ENCODE peak calls at places on chromosomes 1 and 21, in nine cellular contexts. One of them, this sample, is unnamed.

GRCh38 chr1:209513226-209513625 is 70.3 kb upstream of the CAMK1G start:
- DNase-seq in substantia nigra: no peak
- DNase-seq in Caki2: peak
- DNase-seq in activated CD4-positive, alpha-beta T cell treated with anti-CD3 and anti-CD28 coated beads, Interleukin-2, amount 50 U/mL, for 1 hour: no peak
- DNase-seq in NCI-H446 treated with DMSO at 0.1 percent for 48 hours: peak
- DNase-seq in HAP-1: peak
- DNase-seq in uterus: no peak
- DNase-seq in NCI-H1694 treated with DMSO at 0.1 percent for 48 hours: peak
- DNase-seq in AG04450: no peak
- DNase-seq in this sample: peak

GRCh38 chr1:154154534-154155181 is at the start of gene NUP210L:
- DNase-seq in Caki2: no peak
- DNase-seq in HAP-1: no peak
- DNase-seq in uterus: peak
- DNase-seq in AG04450: peak
- DNase-seq in NCI-H1694 treated with DMSO at 0.1 percent for 48 hours: no peak
- DNase-seq in substantia nigra: peak
- DNase-seq in NCI-H446 treated with DMSO at 0.1 percent for 48 hours: no peak
- DNase-seq in activated CD4-positive, alpha-beta T cell treated with anti-CD3 and anti-CD28 coated beads, Interleukin-2, amount 50 U/mL, for 1 hour: no peak
- DNase-seq in this sample: no peak

GRCh38 chr1:53328009-53328489 is at the start of gene LRP8:
- DNase-seq in Caki2: peak
- DNase-seq in AG04450: peak
- DNase-seq in HAP-1: peak
- DNase-seq in uterus: peak
- DNase-seq in NCI-H1694 treated with DMSO at 0.1 percent for 48 hours: no peak
- DNase-seq in NCI-H446 treated with DMSO at 0.1 percent for 48 hours: peak
- DNase-seq in substantia nigra: peak
- DNase-seq in activated CD4-positive, alpha-beta T cell treated with anti-CD3 and anti-CD28 coated beads, Interleukin-2, amount 50 U/mL, for 1 hour: peak
- DNase-seq in this sample: no peak

GRCh38 chr21:42818328-42818749 is 61.0 kb downstream of the WDR4 start:
- DNase-seq in Caki2: peak
- DNase-seq in NCI-H446 treated with DMSO at 0.1 percent for 48 hours: peak
- DNase-seq in AG04450: no peak
- DNase-seq in HAP-1: no peak
- DNase-seq in activated CD4-positive, alpha-beta T cell treated with anti-CD3 and anti-CD28 coated beads, Interleukin-2, amount 50 U/mL, for 1 hour: peak
- DNase-seq in substantia nigra: no peak
- DNase-seq in NCI-H1694 treated with DMSO at 0.1 percent for 48 hours: peak
- DNase-seq in uterus: peak
- DNase-seq in this sample: peak

GRCh38 chr21:15774590-15774989 is 44.8 kb downstream of the USP25 start:
- DNase-seq in HAP-1: no peak
- DNase-seq in AG04450: no peak
- DNase-seq in NCI-H1694 treated with DMSO at 0.1 percent for 48 hours: no peak
- DNase-seq in Caki2: no peak
- DNase-seq in activated CD4-positive, alpha-beta T cell treated with anti-CD3 and anti-CD28 coated beads, Interleukin-2, amount 50 U/mL, for 1 hour: no peak
- DNase-seq in NCI-H446 treated with DMSO at 0.1 percent for 48 hours: no peak
- DNase-seq in substantia nigra: no peak
- DNase-seq in uterus: no peak
- DNase-seq in this sample: no peak

GRCh38 chr1:210292276-210292851 is 36.3 kb upstream of the HHAT start:
- DNase-seq in NCI-H446 treated with DMSO at 0.1 percent for 48 hours: peak
- DNase-seq in activated CD4-positive, alpha-beta T cell treated with anti-CD3 and anti-CD28 coated beads, Interleukin-2, amount 50 U/mL, for 1 hour: peak
- DNase-seq in NCI-H1694 treated with DMSO at 0.1 percent for 48 hours: peak
- DNase-seq in HAP-1: peak
- DNase-seq in substantia nigra: no peak
- DNase-seq in AG04450: no peak
- DNase-seq in uterus: peak
- DNase-seq in Caki2: no peak
- DNase-seq in this sample: peak

GRCh38 chr1:246035060-246035531 is 472.0 kb downstream of the SMYD3 start:
- DNase-seq in AG04450: no peak
- DNase-seq in NCI-H1694 treated with DMSO at 0.1 percent for 48 hours: peak
- DNase-seq in NCI-H446 treated with DMSO at 0.1 percent for 48 hours: no peak
- DNase-seq in HAP-1: no peak
- DNase-seq in activated CD4-positive, alpha-beta T cell treated with anti-CD3 and anti-CD28 coated beads, Interleukin-2, amount 50 U/mL, for 1 hour: no peak
- DNase-seq in uterus: no peak
- DNase-seq in substantia nigra: no peak
- DNase-seq in Caki2: no peak
- DNase-seq in this sample: no peak

GRCh38 chr1:168637350-168637991 is 61.1 kb downstream of the XCL1 start:
- DNase-seq in Caki2: peak
- DNase-seq in substantia nigra: no peak
- DNase-seq in activated CD4-positive, alpha-beta T cell treated with anti-CD3 and anti-CD28 coated beads, Interleukin-2, amount 50 U/mL, for 1 hour: no peak
- DNase-seq in AG04450: no peak
- DNase-seq in NCI-H1694 treated with DMSO at 0.1 percent for 48 hours: peak
- DNase-seq in HAP-1: peak
- DNase-seq in NCI-H446 treated with DMSO at 0.1 percent for 48 hours: peak
- DNase-seq in uterus: no peak
- DNase-seq in this sample: no peak

GRCh38 chr1:9448132-9449105 is 90.8 kb upstream of the SLC25A33 start:
- DNase-seq in Caki2: peak
- DNase-seq in substantia nigra: no peak
- DNase-seq in activated CD4-positive, alpha-beta T cell treated with anti-CD3 and anti-CD28 coated beads, Interleukin-2, amount 50 U/mL, for 1 hour: no peak
- DNase-seq in AG04450: no peak
- DNase-seq in NCI-H1694 treated with DMSO at 0.1 percent for 48 hours: no peak
- DNase-seq in uterus: no peak
- DNase-seq in NCI-H446 treated with DMSO at 0.1 percent for 48 hours: no peak
- DNase-seq in HAP-1: no peak
- DNase-seq in this sample: no peak

GRCh38 chr1:35544976-35545375 is 12.2 kb downstream of the KIAA0319L start:
- DNase-seq in substantia nigra: no peak
- DNase-seq in NCI-H446 treated with DMSO at 0.1 percent for 48 hours: no peak
- DNase-seq in uterus: no peak
- DNase-seq in AG04450: no peak
- DNase-seq in NCI-H1694 treated with DMSO at 0.1 percent for 48 hours: peak
- DNase-seq in HAP-1: peak
- DNase-seq in activated CD4-positive, alpha-beta T cell treated with anti-CD3 and anti-CD28 coated beads, Interleukin-2, amount 50 U/mL, for 1 hour: peak
- DNase-seq in Caki2: peak
- DNase-seq in this sample: no peak

GRCh38 chr1:17759114-17759513 is 4.0 kb downstream of the ACTL8 start:
- DNase-seq in substantia nigra: no peak
- DNase-seq in AG04450: no peak
- DNase-seq in Caki2: peak
- DNase-seq in HAP-1: no peak
- DNase-seq in NCI-H1694 treated with DMSO at 0.1 percent for 48 hours: no peak
- DNase-seq in NCI-H446 treated with DMSO at 0.1 percent for 48 hours: no peak
- DNase-seq in activated CD4-positive, alpha-beta T cell treated with anti-CD3 and anti-CD28 coated beads, Interleukin-2, amount 50 U/mL, for 1 hour: no peak
- DNase-seq in uterus: no peak
- DNase-seq in this sample: no peak

GRCh38 chr1:112840631-112841624 is 115.1 kb downstream of the SLC16A1 start:
- DNase-seq in activated CD4-positive, alpha-beta T cell treated with anti-CD3 and anti-CD28 coated beads, Interleukin-2, amount 50 U/mL, for 1 hour: no peak
- DNase-seq in NCI-H446 treated with DMSO at 0.1 percent for 48 hours: no peak
- DNase-seq in NCI-H1694 treated with DMSO at 0.1 percent for 48 hours: no peak
- DNase-seq in HAP-1: peak
- DNase-seq in uterus: no peak
- DNase-seq in substantia nigra: no peak
- DNase-seq in Caki2: no peak
- DNase-seq in AG04450: no peak
- DNase-seq in this sample: no peak

GRCh38 chr1:210123924-210124589 is 108.5 kb upstream of the SERTAD4 start:
- DNase-seq in NCI-H446 treated with DMSO at 0.1 percent for 48 hours: no peak
- DNase-seq in NCI-H1694 treated with DMSO at 0.1 percent for 48 hours: no peak
- DNase-seq in activated CD4-positive, alpha-beta T cell treated with anti-CD3 and anti-CD28 coated beads, Interleukin-2, amount 50 U/mL, for 1 hour: no peak
- DNase-seq in HAP-1: peak
- DNase-seq in Caki2: peak
- DNase-seq in AG04450: peak
- DNase-seq in uterus: no peak
- DNase-seq in substantia nigra: no peak
- DNase-seq in this sample: peak

GRCh38 chr1:76154213-76154956 is 79.8 kb downstream of the ST6GALNAC3 start:
- DNase-seq in NCI-H446 treated with DMSO at 0.1 percent for 48 hours: peak
- DNase-seq in uterus: peak
- DNase-seq in AG04450: peak
- DNase-seq in NCI-H1694 treated with DMSO at 0.1 percent for 48 hours: peak
- DNase-seq in substantia nigra: peak
- DNase-seq in activated CD4-positive, alpha-beta T cell treated with anti-CD3 and anti-CD28 coated beads, Interleukin-2, amount 50 U/mL, for 1 hour: peak
- DNase-seq in Caki2: peak
- DNase-seq in HAP-1: peak
- DNase-seq in this sample: peak

GRCh38 chr1:220511183-220511582 is 16.8 kb upstream of the MARK1 start:
- DNase-seq in HAP-1: no peak
- DNase-seq in NCI-H446 treated with DMSO at 0.1 percent for 48 hours: no peak
- DNase-seq in substantia nigra: no peak
- DNase-seq in NCI-H1694 treated with DMSO at 0.1 percent for 48 hours: no peak
- DNase-seq in Caki2: no peak
- DNase-seq in uterus: no peak
- DNase-seq in AG04450: no peak
- DNase-seq in activated CD4-positive, alpha-beta T cell treated with anti-CD3 and anti-CD28 coated beads, Interleukin-2, amount 50 U/mL, for 1 hour: no peak
- DNase-seq in this sample: no peak

GRCh38 chr1:153631047-153632022 is 2.5 kb upstream of the CHTOP start:
- DNase-seq in AG04450: no peak
- DNase-seq in substantia nigra: no peak
- DNase-seq in activated CD4-positive, alpha-beta T cell treated with anti-CD3 and anti-CD28 coated beads, Interleukin-2, amount 50 U/mL, for 1 hour: no peak
- DNase-seq in NCI-H1694 treated with DMSO at 0.1 percent for 48 hours: no peak
- DNase-seq in Caki2: no peak
- DNase-seq in HAP-1: no peak
- DNase-seq in uterus: no peak
- DNase-seq in NCI-H446 treated with DMSO at 0.1 percent for 48 hours: no peak
- DNase-seq in this sample: no peak

GRCh38 chr1:169546087-169546995 is 39.9 kb downstream of the F5 start:
- DNase-seq in activated CD4-positive, alpha-beta T cell treated with anti-CD3 and anti-CD28 coated beads, Interleukin-2, amount 50 U/mL, for 1 hour: peak
- DNase-seq in HAP-1: peak
- DNase-seq in uterus: peak
- DNase-seq in substantia nigra: peak
- DNase-seq in NCI-H446 treated with DMSO at 0.1 percent for 48 hours: peak
- DNase-seq in NCI-H1694 treated with DMSO at 0.1 percent for 48 hours: peak
- DNase-seq in AG04450: peak
- DNase-seq in Caki2: peak
- DNase-seq in this sample: peak

GRCh38 chr1:54488831-54489626 is 59.0 kb upstream of the ACOT11 start:
- DNase-seq in substantia nigra: peak
- DNase-seq in Caki2: peak
- DNase-seq in uterus: peak
- DNase-seq in NCI-H1694 treated with DMSO at 0.1 percent for 48 hours: peak
- DNase-seq in HAP-1: peak
- DNase-seq in AG04450: peak
- DNase-seq in NCI-H446 treated with DMSO at 0.1 percent for 48 hours: peak
- DNase-seq in activated CD4-positive, alpha-beta T cell treated with anti-CD3 and anti-CD28 coated beads, Interleukin-2, amount 50 U/mL, for 1 hour: peak
- DNase-seq in this sample: peak

GRCh38 chr1:207366022-207366421 is 44.5 kb downstream of the CD55 start:
- DNase-seq in Caki2: no peak
- DNase-seq in NCI-H446 treated with DMSO at 0.1 percent for 48 hours: no peak
- DNase-seq in AG04450: peak
- DNase-seq in uterus: no peak
- DNase-seq in substantia nigra: no peak
- DNase-seq in activated CD4-positive, alpha-beta T cell treated with anti-CD3 and anti-CD28 coated beads, Interleukin-2, amount 50 U/mL, for 1 hour: no peak
- DNase-seq in NCI-H1694 treated with DMSO at 0.1 percent for 48 hours: no peak
- DNase-seq in HAP-1: no peak
- DNase-seq in this sample: no peak

GRCh38 chr1:205144751-205145150 is 23.0 kb upstream of the RBBP5 start:
- DNase-seq in AG04450: peak
- DNase-seq in Caki2: no peak
- DNase-seq in HAP-1: peak
- DNase-seq in activated CD4-positive, alpha-beta T cell treated with anti-CD3 and anti-CD28 coated beads, Interleukin-2, amount 50 U/mL, for 1 hour: no peak
- DNase-seq in NCI-H446 treated with DMSO at 0.1 percent for 48 hours: no peak
- DNase-seq in substantia nigra: no peak
- DNase-seq in NCI-H1694 treated with DMSO at 0.1 percent for 48 hours: no peak
- DNase-seq in uterus: no peak
- DNase-seq in this sample: no peak

GRCh38 chr1:154459044-154459443 is 43.0 kb upstream of the TDRD10 start:
- DNase-seq in HAP-1: no peak
- DNase-seq in Caki2: no peak
- DNase-seq in AG04450: no peak
- DNase-seq in substantia nigra: no peak
- DNase-seq in uterus: no peak
- DNase-seq in NCI-H446 treated with DMSO at 0.1 percent for 48 hours: no peak
- DNase-seq in activated CD4-positive, alpha-beta T cell treated with anti-CD3 and anti-CD28 coated beads, Interleukin-2, amount 50 U/mL, for 1 hour: no peak
- DNase-seq in NCI-H1694 treated with DMSO at 0.1 percent for 48 hours: no peak
- DNase-seq in this sample: no peak

GRCh38 chr1:221858758-221859157 is 116.9 kb upstream of the DUSP10 start:
- DNase-seq in HAP-1: no peak
- DNase-seq in Caki2: no peak
- DNase-seq in substantia nigra: no peak
- DNase-seq in AG04450: peak
- DNase-seq in NCI-H1694 treated with DMSO at 0.1 percent for 48 hours: no peak
- DNase-seq in NCI-H446 treated with DMSO at 0.1 percent for 48 hours: peak
- DNase-seq in activated CD4-positive, alpha-beta T cell treated with anti-CD3 and anti-CD28 coated beads, Interleukin-2, amount 50 U/mL, for 1 hour: no peak
- DNase-seq in uterus: no peak
- DNase-seq in this sample: no peak

GRCh38 chr1:107965112-107965991 is at the start of gene VAV3:
- DNase-seq in HAP-1: peak
- DNase-seq in AG04450: no peak
- DNase-seq in activated CD4-positive, alpha-beta T cell treated with anti-CD3 and anti-CD28 coated beads, Interleukin-2, amount 50 U/mL, for 1 hour: peak
- DNase-seq in uterus: peak
- DNase-seq in Caki2: no peak
- DNase-seq in NCI-H446 treated with DMSO at 0.1 percent for 48 hours: peak
- DNase-seq in NCI-H1694 treated with DMSO at 0.1 percent for 48 hours: peak
- DNase-seq in substantia nigra: peak
- DNase-seq in this sample: no peak

GRCh38 chr21:38729745-38730401 is 75.9 kb upstream of the ETS2 start:
- DNase-seq in substantia nigra: no peak
- DNase-seq in Caki2: no peak
- DNase-seq in NCI-H446 treated with DMSO at 0.1 percent for 48 hours: no peak
- DNase-seq in activated CD4-positive, alpha-beta T cell treated with anti-CD3 and anti-CD28 coated beads, Interleukin-2, amount 50 U/mL, for 1 hour: no peak
- DNase-seq in uterus: no peak
- DNase-seq in AG04450: no peak
- DNase-seq in NCI-H1694 treated with DMSO at 0.1 percent for 48 hours: no peak
- DNase-seq in HAP-1: no peak
- DNase-seq in this sample: no peak

GRCh38 chr1:247212012-247212411 is 40.2 kb upstream of the ZNF124 start:
- DNase-seq in HAP-1: no peak
- DNase-seq in Caki2: no peak
- DNase-seq in uterus: no peak
- DNase-seq in AG04450: no peak
- DNase-seq in NCI-H446 treated with DMSO at 0.1 percent for 48 hours: no peak
- DNase-seq in substantia nigra: no peak
- DNase-seq in activated CD4-positive, alpha-beta T cell treated with anti-CD3 and anti-CD28 coated beads, Interleukin-2, amount 50 U/mL, for 1 hour: no peak
- DNase-seq in NCI-H1694 treated with DMSO at 0.1 percent for 48 hours: no peak
- DNase-seq in this sample: no peak

GRCh38 chr1:76881726-76882125 is 14.4 kb downstream of the ST6GALNAC5 start:
- DNase-seq in AG04450: no peak
- DNase-seq in uterus: no peak
- DNase-seq in HAP-1: no peak
- DNase-seq in Caki2: no peak
- DNase-seq in substantia nigra: no peak
- DNase-seq in activated CD4-positive, alpha-beta T cell treated with anti-CD3 and anti-CD28 coated beads, Interleukin-2, amount 50 U/mL, for 1 hour: no peak
- DNase-seq in NCI-H446 treated with DMSO at 0.1 percent for 48 hours: no peak
- DNase-seq in NCI-H1694 treated with DMSO at 0.1 percent for 48 hours: no peak
- DNase-seq in this sample: no peak

GRCh38 chr1:181149326-181150000 is 61.0 kb downstream of the IER5 start:
- DNase-seq in NCI-H446 treated with DMSO at 0.1 percent for 48 hours: no peak
- DNase-seq in HAP-1: no peak
- DNase-seq in Caki2: no peak
- DNase-seq in activated CD4-positive, alpha-beta T cell treated with anti-CD3 and anti-CD28 coated beads, Interleukin-2, amount 50 U/mL, for 1 hour: peak
- DNase-seq in substantia nigra: no peak
- DNase-seq in AG04450: no peak
- DNase-seq in uterus: no peak
- DNase-seq in NCI-H1694 treated with DMSO at 0.1 percent for 48 hours: no peak
- DNase-seq in this sample: no peak

GRCh38 chr21:30463713-30464112 is 16.5 kb downstream of the KRTAP19-1 start:
- DNase-seq in substantia nigra: no peak
- DNase-seq in NCI-H446 treated with DMSO at 0.1 percent for 48 hours: no peak
- DNase-seq in activated CD4-positive, alpha-beta T cell treated with anti-CD3 and anti-CD28 coated beads, Interleukin-2, amount 50 U/mL, for 1 hour: no peak
- DNase-seq in HAP-1: no peak
- DNase-seq in Caki2: no peak
- DNase-seq in AG04450: no peak
- DNase-seq in uterus: no peak
- DNase-seq in NCI-H1694 treated with DMSO at 0.1 percent for 48 hours: no peak
- DNase-seq in this sample: no peak